ENCODE peak calls at places on chromosomes 7 and 10, in five cellular contexts. J is hepatocyte, G is T-helper 2 cell, X is AG08395, N is thoracic aorta. H is an unnamed sample.

GRCh38 chr10:5858811-5859210 is 30.9 kb downstream of the ANKRD16 start:
- DNase-seq in J (no peak), G (no peak), X (no peak), N (no peak), H (no peak)

GRCh38 chr10:130516141-130516540 is 379.9 kb downstream of the GLRX3 start:
- DNase-seq in J (no peak), G (no peak), X (no peak), N (no peak), H (no peak)

GRCh38 chr10:19245889-19246841 is 197.6 kb downstream of the MALRD1 start:
- DNase-seq in J (peak), G (no peak), X (no peak), N (no peak), H (no peak)

GRCh38 chr7:157113607-157114006 is 25.1 kb upstream of the UBE3C start:
- DNase-seq in J (no peak), G (no peak), X (no peak), N (no peak), H (no peak)

GRCh38 chr7:75813781-75814236 is at the start of gene CCL24:
- DNase-seq in J (no peak), G (no peak), X (no peak), N (no peak), H (no peak)

GRCh38 chr10:59037018-59037389 is 139.4 kb upstream of the PHYHIPL start:
- DNase-seq in J (no peak), G (no peak), X (no peak), N (no peak), H (no peak)

GRCh38 chr10:48625013-48625412 is 20.1 kb upstream of the ARHGAP22 start:
- DNase-seq in J (no peak), G (no peak), X (peak), N (no peak), H (no peak)

GRCh38 chr10:131429942-131430341 is 118.4 kb upstream of the TCERG1L start:
- DNase-seq in J (no peak), G (no peak), X (no peak), N (no peak), H (no peak)

GRCh38 chr10:131081386-131081785 is 230.1 kb downstream of the TCERG1L start:
- DNase-seq in J (no peak), G (no peak), X (no peak), N (no peak), H (no peak)

GRCh38 chr10:42970451-42971250 is 106.2 kb upstream of the RET start:
- DNase-seq in J (no peak), G (no peak), X (no peak), N (no peak), H (no peak)

GRCh38 chr7:157268540-157268939 is 68.3 kb upstream of the DNAJB6 start:
- DNase-seq in J (no peak), G (no peak), X (no peak), N (no peak), H (no peak)

GRCh38 chr10:89088901-89089300 is 98.3 kb downstream of the FAS start:
- DNase-seq in J (no peak), G (no peak), X (no peak), N (no peak), H (no peak)

GRCh38 chr10:121428848-121429247 is 169.4 kb downstream of the FGFR2 start:
- DNase-seq in J (no peak), G (no peak), X (no peak), N (no peak), H (no peak)

GRCh38 chr10:71860243-71861029 is 9.4 kb upstream of the PSAP start:
- DNase-seq in J (peak), G (no peak), X (peak), N (peak), H (peak)

GRCh38 chr7:55365103-55365679 is at the start of gene LANCL2:
- DNase-seq in J (no peak), G (peak), X (peak), N (no peak), H (no peak)

GRCh38 chr10:48358838-48359237 is 52.4 kb downstream of the MAPK8 start:
- DNase-seq in J (no peak), G (no peak), X (no peak), N (no peak), H (no peak)

GRCh38 chr7:1053002-1053411 is 8.7 kb downstream of the GPR146 start:
- DNase-seq in J (no peak), G (no peak), X (no peak), N (no peak), H (no peak)

GRCh38 chr7:19210883-19211282 is 65.7 kb upstream of the FERD3L start:
- DNase-seq in J (peak), G (no peak), X (no peak), N (no peak), H (no peak)

GRCh38 chr10:1631282-1631681 is 106.0 kb downstream of the ADARB2 start:
- DNase-seq in J (no peak), G (no peak), X (no peak), N (no peak), H (no peak)

GRCh38 chr7:129240119-129240815 is 15.4 kb downstream of the AHCYL2 start:
- DNase-seq in J (no peak), G (no peak), X (no peak), N (no peak), H (no peak)

GRCh38 chr7:4602905-4603842 is 78.9 kb upstream of the FOXK1 start:
- DNase-seq in J (no peak), G (no peak), X (no peak), N (no peak), H (no peak)

GRCh38 chr10:133269367-133269766 is 7.3 kb downstream of the ADAM8 start:
- DNase-seq in J (no peak), G (no peak), X (no peak), N (no peak), H (no peak)

GRCh38 chr7:20508109-20508508 is 107.4 kb upstream of the ABCB5 start:
- DNase-seq in J (no peak), G (no peak), X (no peak), N (no peak), H (no peak)

GRCh38 chr7:22696672-22697071 is 30.3 kb upstream of the IL6 start:
- DNase-seq in J (no peak), G (no peak), X (no peak), N (no peak), H (peak)

GRCh38 chr10:1650542-1651279 is 86.6 kb downstream of the ADARB2 start:
- DNase-seq in J (no peak), G (no peak), X (no peak), N (no peak), H (no peak)

GRCh38 chr7:2003451-2003930 is 229.3 kb downstream of the MAD1L1 start:
- DNase-seq in J (no peak), G (no peak), X (no peak), N (no peak), H (no peak)

GRCh38 chr7:111029574-111030357 is 61.2 kb upstream of the LRRN3 start:
- DNase-seq in J (peak), G (no peak), X (peak), N (peak), H (no peak)

GRCh38 chr10:118615888-118616287 is 20.4 kb upstream of the PRLHR start:
- DNase-seq in J (no peak), G (no peak), X (peak), N (no peak), H (no peak)

GRCh38 chr7:127667017-127667670 is 15.2 kb downstream of the SND1 start:
- DNase-seq in J (no peak), G (no peak), X (peak), N (no peak), H (no peak)

GRCh38 chr10:125064681-125065492 is 95.5 kb downstream of the CTBP2 start:
- DNase-seq in J (peak), G (no peak), X (peak), N (no peak), H (peak)

GRCh38 chr10:71337219-71337625 is 18.2 kb downstream of the SLC29A3 start:
- DNase-seq in J (no peak), G (no peak), X (no peak), N (no peak), H (no peak)

GRCh38 chr10:87503892-87504291 is 801 bp upstream of the MINPP1 start:
- DNase-seq in J (no peak), G (no peak), X (peak), N (no peak), H (no peak)

GRCh38 chr10:79046326-79046725 is 22.4 kb upstream of the ZMIZ1 start:
- DNase-seq in J (no peak), G (no peak), X (no peak), N (no peak), H (no peak)

GRCh38 chr10:113866551-113867394 is 12.3 kb downstream of the NHLRC2 start:
- DNase-seq in J (no peak), G (no peak), X (no peak), N (no peak), H (no peak)

GRCh38 chr10:11178606-11179221 is 161.0 kb downstream of the CELF2 start:
- DNase-seq in J (peak), G (peak), X (peak), N (no peak), H (no peak)

GRCh38 chr10:3339531-3339950 is 167.0 kb upstream of the PITRM1 start:
- DNase-seq in J (no peak), G (no peak), X (peak), N (no peak), H (no peak)

GRCh38 chr7:148110097-148110868 is 480.3 kb upstream of the C7orf33 start:
- DNase-seq in J (peak), G (no peak), X (no peak), N (no peak), H (no peak)

GRCh38 chr7:155191901-155192478 is 105.7 kb upstream of the INSIG1 start:
- DNase-seq in J (no peak), G (no peak), X (no peak), N (no peak), H (no peak)